ENCODE peak calls at places on chromosomes 16 and 17, in ten cellular contexts. C is upper lobe of right lung, G is right lobe of liver, E is heart right ventricle, J is thoracic aorta, S is GM12865, R is endodermal cell, W is uterus, P is esophagus muscularis mucosa, A is mucosa of descending colon. V is an unnamed sample.

GRCh38 chr16:12449795-12450194 is 353.9 kb downstream of the CPPED1 start:
- DNase-seq in C (no peak), G (no peak), E (no peak), J (no peak), S (no peak), R (no peak), W (no peak), P (no peak), A (no peak), V (no peak)

GRCh38 chr17:70239391-70239826 is 70.1 kb downstream of the KCNJ2 start:
- DNase-seq in C (no peak), G (no peak), E (no peak), J (no peak), S (no peak), R (no peak), W (no peak), P (no peak), A (no peak), V (no peak)

GRCh38 chr17:20045476-20045875 is 36.3 kb downstream of the SPECC1 start:
- DNase-seq in C (no peak), G (no peak), E (no peak), J (no peak), S (no peak), R (no peak), W (no peak), P (no peak), A (no peak), V (no peak)

GRCh38 chr16:72797606-72798005 is 250.3 kb downstream of the ZFHX3 start:
- DNase-seq in C (no peak), G (no peak), E (peak), J (no peak), S (no peak), R (no peak), W (no peak), P (no peak), A (no peak), V (no peak)

GRCh38 chr17:10077561-10078299 is 120.7 kb downstream of the GAS7 start:
- DNase-seq in C (no peak), G (no peak), E (no peak), J (no peak), S (peak), R (no peak), W (no peak), P (no peak), A (no peak), V (no peak)

GRCh38 chr17:46853896-46854444 is 2.6 kb downstream of the WNT9B start:
- DNase-seq in C (no peak), G (no peak), E (no peak), J (no peak), S (no peak), R (peak), W (no peak), P (no peak), A (no peak), V (no peak)

GRCh38 chr16:4511441-4512082 is 27.0 kb downstream of the CDIP1 start:
- DNase-seq in C (no peak), G (no peak), E (peak), J (no peak), S (peak), R (peak), W (no peak), P (no peak), A (peak), V (peak)

GRCh38 chr17:335691-336090 is 16.9 kb downstream of the RPH3AL start:
- DNase-seq in C (peak), G (peak), E (no peak), J (no peak), S (no peak), R (peak), W (no peak), P (no peak), A (peak), V (peak)

GRCh38 chr17:36813957-36814356 is 123.3 kb upstream of the LHX1 start:
- DNase-seq in C (no peak), G (no peak), E (no peak), J (no peak), S (no peak), R (peak), W (no peak), P (no peak), A (no peak), V (peak)

GRCh38 chr16:77677129-77677528 is 45.2 kb upstream of the NUDT7 start:
- DNase-seq in C (no peak), G (no peak), E (no peak), J (no peak), S (no peak), R (no peak), W (no peak), P (no peak), A (no peak), V (no peak)

GRCh38 chr17:74514632-74515035 is 16.6 kb downstream of the CD300LB start:
- DNase-seq in C (no peak), G (no peak), E (no peak), J (no peak), S (no peak), R (no peak), W (no peak), P (no peak), A (no peak), V (no peak)

GRCh38 chr17:79804856-79805696 is 8.2 kb upstream of the CBX8 start:
- DNase-seq in C (no peak), G (no peak), E (no peak), J (no peak), S (peak), R (no peak), W (no peak), P (no peak), A (no peak), V (no peak)

GRCh38 chr17:79796570-79797491 is at the start of gene CBX8:
- DNase-seq in C (peak), G (peak), E (peak), J (peak), S (peak), R (peak), W (peak), P (peak), A (peak), V (peak)

GRCh38 chr16:89602273-89602951 is 11.0 kb upstream of the DPEP1 start:
- DNase-seq in C (no peak), G (no peak), E (no peak), J (peak), S (no peak), R (peak), W (peak), P (no peak), A (no peak), V (peak)

GRCh38 chr16:20773679-20774078 is 9.9 kb downstream of the ACSM3 start:
- DNase-seq in C (no peak), G (no peak), E (no peak), J (no peak), S (no peak), R (no peak), W (no peak), P (no peak), A (no peak), V (no peak)

GRCh38 chr16:26830716-26831115 is 236.0 kb upstream of the C16orf82 start:
- DNase-seq in C (no peak), G (no peak), E (no peak), J (no peak), S (no peak), R (no peak), W (no peak), P (peak), A (no peak), V (peak)

GRCh38 chr16:19410435-19411153 is 7.1 kb upstream of the TMC5 start:
- DNase-seq in C (peak), G (peak), E (peak), J (no peak), S (peak), R (peak), W (no peak), P (no peak), A (peak), V (peak)

GRCh38 chr17:39872700-39873099 is 4.7 kb downstream of the ZPBP2 start:
- DNase-seq in C (no peak), G (no peak), E (no peak), J (no peak), S (peak), R (no peak), W (no peak), P (no peak), A (no peak), V (no peak)
- H3K4me3 ChIP-seq in C (no peak), G (no peak), E (no peak), J (no peak), S (peak), R (peak), W (no peak), P (no peak), A (no peak), V (no peak)

GRCh38 chr16:75216576-75216975 is 2.2 kb upstream of the CTRB1 start:
- DNase-seq in C (no peak), G (no peak), E (no peak), J (no peak), S (no peak), R (no peak), W (no peak), P (no peak), A (no peak), V (no peak)

GRCh38 chr16:75217389-75217851 is 1.4 kb upstream of the CTRB1 start:
- DNase-seq in C (no peak), G (no peak), E (no peak), J (no peak), S (no peak), R (no peak), W (no peak), P (no peak), A (no peak), V (no peak)

GRCh38 chr16:75219838-75220237 is 1.1 kb downstream of the CTRB1 start:
- DNase-seq in C (no peak), G (no peak), E (no peak), J (no peak), S (peak), R (no peak), W (no peak), P (no peak), A (no peak), V (no peak)

GRCh38 chr16:75219088-75219487 is 300 bp downstream of the CTRB1 start:
- DNase-seq in C (no peak), G (no peak), E (no peak), J (no peak), S (no peak), R (no peak), W (no peak), P (no peak), A (no peak), V (no peak)

GRCh38 chr16:75218256-75219076 is at the start of gene CTRB1:
- DNase-seq in C (no peak), G (no peak), E (no peak), J (no peak), S (peak), R (no peak), W (no peak), P (no peak), A (no peak), V (peak)
- H3K4me3 ChIP-seq in C (peak), G (no peak), E (peak), J (no peak), S (no peak), R (no peak), W (no peak), P (no peak), A (no peak), V (no peak)

DNA sequence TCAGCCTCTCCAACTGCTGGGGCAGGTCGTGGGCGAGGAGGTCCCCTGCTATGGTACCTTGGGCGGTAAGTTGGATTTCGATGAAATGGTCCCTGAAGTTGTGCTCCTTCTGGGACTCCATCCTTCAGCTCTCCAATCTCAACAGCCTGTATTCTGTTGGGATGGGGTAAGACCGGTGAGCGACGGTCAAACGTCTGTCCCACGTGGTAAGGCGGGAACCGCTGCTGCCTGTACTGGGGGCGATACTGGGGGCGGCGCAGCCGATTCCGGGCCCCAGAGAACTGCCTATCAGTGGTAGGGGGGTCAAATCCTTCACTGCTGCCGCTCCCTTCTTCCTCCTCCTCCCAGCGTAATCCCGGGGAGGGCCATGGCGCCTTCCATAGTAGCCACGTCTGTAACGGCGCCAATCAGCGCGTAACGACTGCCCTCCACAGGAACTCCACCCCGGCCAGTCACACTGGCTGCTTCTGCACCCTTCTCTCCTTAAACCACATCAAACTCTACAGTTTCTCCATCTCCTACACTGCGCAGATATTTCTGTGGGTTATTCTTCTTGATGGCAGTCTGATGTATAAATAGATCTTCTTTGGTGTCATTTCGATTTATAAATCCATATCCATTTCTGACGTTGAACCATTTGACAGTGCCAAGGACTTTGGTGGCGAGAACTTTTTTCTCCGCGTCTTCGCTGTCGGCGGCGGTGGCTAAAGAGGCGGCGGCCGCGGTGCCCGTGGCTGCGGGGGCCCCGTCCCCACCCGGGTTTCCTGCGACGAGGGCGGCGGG is 41.1 kb downstream of the AHSP start:
- DNase-seq in C (peak), G (no peak), E (peak), J (no peak), S (no peak), R (peak), W (peak), P (peak), A (no peak), V (peak)
- H3K4me3 ChIP-seq in C (peak), G (no peak), E (peak), J (peak), S (no peak), R (peak), W (peak), P (peak), A (no peak), V (peak)

DNA sequence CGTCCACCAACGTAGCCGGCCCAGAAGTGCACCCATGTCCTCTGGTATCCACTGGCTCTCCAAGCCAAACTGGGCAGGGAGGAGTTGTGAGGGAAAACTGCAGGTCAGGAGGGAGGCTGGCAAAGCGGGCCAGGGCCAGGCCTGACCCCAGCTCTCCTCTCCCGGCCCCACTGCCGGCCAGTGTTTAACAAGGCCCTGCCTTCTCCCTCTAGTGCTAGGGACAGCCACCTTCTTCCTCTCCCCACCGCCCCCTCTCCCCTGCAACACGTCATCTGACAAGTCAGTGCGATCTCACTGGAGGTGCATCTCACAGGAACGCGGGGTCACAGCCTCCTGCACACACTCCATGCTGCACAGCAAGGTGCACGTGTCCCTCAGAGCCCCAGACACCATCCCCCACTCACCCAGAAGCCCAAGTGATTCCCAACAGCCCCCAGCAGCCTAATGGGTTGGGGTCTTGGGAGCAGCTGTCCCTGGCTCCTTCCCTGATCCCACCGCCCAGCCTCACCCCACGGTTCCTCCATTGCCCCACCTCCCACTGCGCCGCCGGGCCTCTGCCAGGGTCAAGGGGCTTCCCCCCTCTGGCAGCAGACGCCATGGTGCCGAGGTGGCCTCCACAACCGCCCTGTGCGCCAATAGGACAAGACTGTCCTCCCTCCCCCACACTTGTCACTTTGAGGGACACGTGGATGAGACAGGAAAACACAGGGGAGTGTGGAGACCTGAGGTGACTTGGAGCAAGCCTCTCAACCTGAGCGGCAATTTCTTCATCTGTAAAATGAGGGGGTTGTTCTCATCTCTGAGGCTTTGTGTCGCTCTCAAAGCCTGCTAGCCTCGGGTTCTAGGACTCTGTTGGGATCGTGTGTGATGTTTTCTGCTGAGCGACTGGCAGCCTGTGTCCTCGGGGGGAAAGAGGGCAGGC is 1.1 kb upstream of the ACE start:
- DNase-seq in C (no peak), G (no peak), E (no peak), J (no peak), S (no peak), R (peak), W (no peak), P (no peak), A (peak), V (peak)
- H3K4me3 ChIP-seq in C (peak), G (no peak), E (peak), J (no peak), S (no peak), R (peak), W (no peak), P (no peak), A (no peak), V (peak)

GRCh38 chr17:50627782-50628601 is 6.7 kb upstream of the ABCC3 start:
- DNase-seq in C (no peak), G (peak), E (no peak), J (no peak), S (no peak), R (peak), W (no peak), P (no peak), A (peak), V (peak)
- H3K4me3 ChIP-seq in C (no peak), G (no peak), E (no peak), J (no peak), S (no peak), R (peak), W (no peak), P (no peak), A (no peak), V (peak)

V was measured in H7.